ENCODE peak calls at places on chromosome 19, in ten cellular contexts. R is right atrium auricular region; T is GM06990; L is astrocyte of the spinal cord; I is NCI-H510A treated with DMSO at 0.1 percent for 48 hours; Y is central memory CD8-positive, alpha-beta T cell; N is endothelial cell; D is activated CD8-positive, alpha-beta memory T cell treated with anti-CD3 and anti-CD28 coated beads, Interleukin-2, amount 50 U/mL, for 48 hours; Z is caudate nucleus; Q is dermis blood vessel endothelial cell. S is an unnamed sample.

GRCh38 chr19:38429055-38429810 is 3.2 kb upstream of the RASGRP4 start:
- DNase-seq in R (no peak), T (no peak), L (no peak), I (no peak), Y (no peak), N (no peak), D (no peak), Z (no peak), Q (no peak), S (no peak)

GRCh38 chr19:1423445-1424181 is 14.6 kb upstream of the RPS15 start:
- DNase-seq in R (no peak), T (no peak), L (no peak), I (no peak), Y (no peak), N (no peak), D (no peak), Z (no peak), Q (no peak), S (no peak)

GRCh38 chr19:1503089-1503924 is 9.5 kb downstream of the ADAMTSL5 start:
- DNase-seq in R (no peak), T (peak), L (no peak), I (no peak), Y (peak), N (peak), D (peak), Z (no peak), Q (peak), S (no peak)

GRCh38 chr19:49557641-49558325 is 22.6 kb downstream of the NOSIP start:
- DNase-seq in R (no peak), T (no peak), L (no peak), I (no peak), Y (no peak), N (no peak), D (no peak), Z (no peak), Q (no peak), S (no peak)

GRCh38 chr19:32224371-32225244 is 120.8 kb upstream of the ZNF507 start:
- DNase-seq in R (no peak), T (peak), L (peak), I (peak), Y (no peak), N (peak), D (peak), Z (no peak), Q (peak), S (no peak)

GRCh38 chr19:19256072-19256969 is 16.8 kb downstream of the TM6SF2 start:
- DNase-seq in R (no peak), T (no peak), L (no peak), I (no peak), Y (no peak), N (no peak), D (no peak), Z (no peak), Q (no peak), S (no peak)

GRCh38 chr19:1568320-1569019 is at the start of gene MEX3D:
- DNase-seq in R (peak), T (peak), L (peak), I (peak), Y (peak), N (peak), D (peak), Z (no peak), Q (peak), S (peak)

GRCh38 chr19:715347-715746 is 6.6 kb downstream of the PALM start:
- DNase-seq in R (no peak), T (no peak), L (no peak), I (no peak), Y (no peak), N (no peak), D (no peak), Z (no peak), Q (no peak), S (no peak)

GRCh38 chr19:16293133-16294085 is 31.2 kb upstream of the KLF2 start:
- DNase-seq in R (peak), T (no peak), L (peak), I (no peak), Y (no peak), N (no peak), D (no peak), Z (no peak), Q (peak), S (no peak)

GRCh38 chr19:36488816-36489138 is 584 bp downstream of the ZNF566 start:
- DNase-seq in R (no peak), T (no peak), L (peak), I (peak), Y (peak), N (no peak), D (no peak), Z (no peak), Q (peak), S (no peak)

GRCh38 chr19:1259206-1259872 is 9.8 kb upstream of the CIRBP start:
- DNase-seq in R (no peak), T (peak), L (peak), I (no peak), Y (peak), N (peak), D (peak), Z (peak), Q (peak), S (no peak)